ENCODE peak calls at places on chromosomes 7 and 10, in five cellular contexts. C, D, S, G and X are unnamed samples.
A peak's percentile ranks its signal among the peaks of the same experiment; 100 is the strongest.

GRCh38 chr7:100827330-100828226 is at the start of gene EPHB4:
- DNase-seq in C (peak; percentile 83), D (peak; percentile 72), S (no peak), G (peak; percentile 89), X (peak; percentile 93)

GRCh38 chr7:70178787-70179186 is 580.5 kb downstream of the AUTS2 start:
- DNase-seq in C (peak; percentile 84), D (no peak), S (no peak), G (no peak), X (no peak)

GRCh38 chr10:79176949-79177602 is 108.3 kb downstream of the ZMIZ1 start:
- DNase-seq in C (no peak), D (no peak), S (no peak), G (no peak), X (peak; percentile 81)

GRCh38 chr10:97096327-97097153 is 89.2 kb downstream of the SLIT1 start:
- DNase-seq in C (no peak), D (no peak), S (no peak), G (no peak), X (no peak)

GRCh38 chr10:100482834-100483185 is 20.0 kb downstream of the WNT8B start:
- DNase-seq in C (no peak), D (no peak), S (no peak), G (no peak), X (no peak)

GRCh38 chr10:125849448-125849847 is 26.1 kb downstream of the BCCIP start:
- DNase-seq in C (no peak), D (no peak), S (no peak), G (no peak), X (no peak)

GRCh38 chr7:4190021-4190981 is 491.8 kb upstream of the FOXK1 start:
- DNase-seq in C (no peak), D (no peak), S (no peak), G (no peak), X (no peak)

GRCh38 chr7:117217636-117218035 is 105.2 kb downstream of the WNT2 start:
- DNase-seq in C (no peak), D (no peak), S (peak; percentile 77), G (peak; percentile 59), X (no peak)

GRCh38 chr7:87702326-87702725 is 74.1 kb downstream of the RUNDC3B start:
- DNase-seq in C (no peak), D (no peak), S (peak; percentile 26), G (peak; percentile 72), X (no peak)

GRCh38 chr10:125692246-125692931 is 9.4 kb upstream of the TEX36 start:
- DNase-seq in C (no peak), D (no peak), S (no peak), G (peak; percentile 45), X (no peak)

GRCh38 chr10:77422491-77423338 is 214.9 kb downstream of the KCNMA1 start:
- DNase-seq in C (no peak), D (no peak), S (no peak), G (no peak), X (peak; percentile 40)

GRCh38 chr7:18786796-18787195 is 291.2 kb downstream of the HDAC9 start:
- DNase-seq in C (no peak), D (no peak), S (no peak), G (no peak), X (no peak)

GRCh38 chr10:84185526-84186175 is 8.7 kb upstream of the CDHR1 start:
- DNase-seq in C (no peak), D (no peak), S (no peak), G (no peak), X (no peak)

GRCh38 chr10:114634607-114634974 is 23.5 kb downstream of the ABLIM1 start:
- DNase-seq in C (no peak), D (no peak), S (peak; percentile 90), G (peak; percentile 97), X (peak; percentile 80)

GRCh38 chr7:32045228-32045627 is 25.0 kb downstream of the PDE1C start:
- DNase-seq in C (no peak), D (no peak), S (no peak), G (no peak), X (no peak)

GRCh38 chr10:33772370-33773331 is 438.2 kb upstream of the NRP1 start:
- DNase-seq in C (no peak), D (no peak), S (no peak), G (no peak), X (peak; percentile 24)

GRCh38 chr7:6556196-6556595 is 4.9 kb upstream of the GRID2IP start:
- DNase-seq in C (peak; percentile 17), D (no peak), S (no peak), G (no peak), X (no peak)

GRCh38 chr10:63083904-63084689 is 49.0 kb upstream of the NRBF2 start:
- DNase-seq in C (peak; percentile 51), D (peak; percentile 66), S (peak; percentile 29), G (peak; percentile 66), X (peak; percentile 74)

GRCh38 chr10:6478722-6479121 is 101.4 kb downstream of the PRKCQ start:
- DNase-seq in C (no peak), D (no peak), S (no peak), G (no peak), X (no peak)

GRCh38 chr10:48187713-48188541 is 86.6 kb downstream of the FRMPD2 start:
- DNase-seq in C (no peak), D (no peak), S (no peak), G (no peak), X (no peak)